ENCODE peak calls at places on chromosomes 5 and 9, in six cellular contexts. F is HS-27A, X is ureter, D is small intestine, B is mesothelial cell of epicardium, P is A549. U is an unnamed sample.

GRCh38 chr5:127292030-127292735 is 1.6 kb downstream of the MEGF10 start:
- DNase-seq in F (no peak), X (no peak), D (no peak), B (no peak), P (no peak), U (no peak)

GRCh38 chr5:95797301-95797700 is 25.2 kb downstream of the GLRX start:
- DNase-seq in F (no peak), X (no peak), D (no peak), B (no peak), P (no peak), U (no peak)

GRCh38 chr5:134577022-134577795 is 51.7 kb downstream of the JADE2 start:
- DNase-seq in F (no peak), X (no peak), D (no peak), B (no peak), P (peak), U (no peak)

GRCh38 chr9:82682431-82682830 is 380.5 kb downstream of the RASEF start:
- DNase-seq in F (no peak), X (no peak), D (no peak), B (no peak), P (no peak), U (no peak)

GRCh38 chr5:55324815-55325418 is 17.1 kb downstream of the MTREX start:
- DNase-seq in F (no peak), X (no peak), D (peak), B (no peak), P (peak), U (peak)

GRCh38 chr9:115114084-115114483 is 3.9 kb downstream of the TNC start:
- DNase-seq in F (no peak), X (no peak), D (no peak), B (no peak), P (no peak), U (no peak)

GRCh38 chr5:151811593-151812321 is 40.0 kb downstream of the G3BP1 start:
- DNase-seq in F (no peak), X (no peak), D (no peak), B (no peak), P (no peak), U (no peak)

GRCh38 chr9:120387257-120387999 is 192.5 kb downstream of the CDK5RAP2 start:
- DNase-seq in F (no peak), X (no peak), D (no peak), B (no peak), P (no peak), U (no peak)

GRCh38 chr9:77944556-77945261 is 86.9 kb downstream of the GNAQ start:
- DNase-seq in F (no peak), X (no peak), D (peak), B (peak), P (no peak), U (peak)

GRCh38 chr5:69042915-69043795 is 50.7 kb upstream of the SLC30A5 start:
- DNase-seq in F (peak), X (peak), D (peak), B (peak), P (peak), U (peak)

GRCh38 chr9:36572515-36573418 is at the start of gene MELK:
- DNase-seq in F (no peak), X (peak), D (peak), B (peak), P (peak), U (peak)